ENCODE peak calls at places on chromosome 5, in eight cellular contexts. F is tibial artery, P is RWPE2, L is psoas muscle, K is left lung, C is stomach, Q is cardiac muscle cell, J is thoracic aorta. R is an unnamed sample.

GRCh38 chr5:126455264-126455663 is 32.1 kb downstream of the GRAMD2B start:
- DNase-seq in F (no peak), P (no peak), L (no peak), K (no peak), C (no peak), Q (no peak), J (no peak), R (no peak)

GRCh38 chr5:10590226-10591047 is 26.6 kb downstream of the ANKRD33B start:
- DNase-seq in F (peak; percentile 29), P (no peak), L (no peak), K (no peak), C (no peak), Q (peak; percentile 92), J (no peak), R (peak; percentile 90)

GRCh38 chr5:27311544-27311943 is 273.2 kb upstream of the CDH9 start:
- DNase-seq in F (no peak), P (no peak), L (no peak), K (no peak), C (no peak), Q (peak; percentile 46), J (no peak), R (peak; percentile 87)

GRCh38 chr5:163189023-163189553 is 248.3 kb upstream of the CCNG1 start:
- DNase-seq in F (no peak), P (no peak), L (no peak), K (no peak), C (no peak), Q (no peak), J (no peak), R (no peak)

GRCh38 chr5:73447234-73448071 is 1.1 kb downstream of the FOXD1 start:
- DNase-seq in F (no peak), P (peak; percentile 79), L (peak; percentile 31), K (peak; percentile 82), C (no peak), Q (peak; percentile 31), J (no peak), R (no peak)

GRCh38 chr5:59893061-59893435 is 478 bp downstream of the PDE4D start:
- DNase-seq in F (no peak), P (no peak), L (no peak), K (no peak), C (no peak), Q (no peak), J (no peak), R (no peak)

GRCh38 chr5:36398137-36398536 is 96.4 kb upstream of the RANBP3L start:
- DNase-seq in F (no peak), P (no peak), L (no peak), K (no peak), C (no peak), Q (peak; percentile 73), J (no peak), R (peak; percentile 19)

GRCh38 chr5:126454081-126454480 is 30.9 kb downstream of the GRAMD2B start:
- DNase-seq in F (no peak), P (no peak), L (peak; percentile 28), K (no peak), C (no peak), Q (peak; percentile 66), J (no peak), R (no peak)

GRCh38 chr5:96843140-96843539 is 33.2 kb upstream of the ERAP2 start:
- DNase-seq in F (no peak), P (no peak), L (no peak), K (no peak), C (no peak), Q (no peak), J (no peak), R (no peak)

GRCh38 chr5:98796197-98796972 is 22.9 kb downstream of the RGMB start:
- DNase-seq in F (no peak), P (no peak), L (no peak), K (no peak), C (no peak), Q (peak; percentile 66), J (no peak), R (peak; percentile 63)

GRCh38 chr5:68272289-68272688 is 56.7 kb downstream of the PIK3R1 start:
- DNase-seq in F (no peak), P (no peak), L (no peak), K (no peak), C (no peak), Q (peak; percentile 37), J (no peak), R (no peak)

GRCh38 chr5:7801898-7802614 is 48.9 kb downstream of the CFAP90 start:
- DNase-seq in F (peak; percentile 69), P (no peak), L (no peak), K (no peak), C (no peak), Q (no peak), J (no peak), R (no peak)

GRCh38 chr5:134554319-134555222 is 29.1 kb downstream of the JADE2 start:
- DNase-seq in F (peak; percentile 83), P (no peak), L (peak; percentile 60), K (no peak), C (peak; percentile 64), Q (peak; percentile 90), J (no peak), R (peak; percentile 11)

GRCh38 chr5:123454236-123454911 is 31.2 kb upstream of the CEP120 start:
- DNase-seq in F (no peak), P (no peak), L (no peak), K (no peak), C (no peak), Q (peak; percentile 36), J (no peak), R (peak; percentile 42)

GRCh38 chr5:19175776-19176570 is 812.0 kb downstream of the CDH18 start:
- DNase-seq in F (no peak), P (no peak), L (no peak), K (no peak), C (no peak), Q (no peak), J (no peak), R (no peak)

GRCh38 chr5:154771383-154771901 is 16.3 kb downstream of the LARP1 start:
- DNase-seq in F (no peak), P (no peak), L (no peak), K (no peak), C (no peak), Q (peak; percentile 92), J (no peak), R (no peak)

GRCh38 chr5:78300464-78301045 is 6.1 kb upstream of the AP3B1 start:
- DNase-seq in F (no peak), P (no peak), L (no peak), K (no peak), C (no peak), Q (peak; percentile 50), J (no peak), R (no peak)

GRCh38 chr5:67361932-67362729 is 165.5 kb upstream of the CD180 start:
- DNase-seq in F (no peak), P (no peak), L (no peak), K (no peak), C (no peak), Q (peak; percentile 49), J (no peak), R (peak; percentile 45)

GRCh38 chr5:66843065-66843464 is 246.9 kb downstream of the MAST4 start:
- DNase-seq in F (no peak), P (no peak), L (no peak), K (no peak), C (no peak), Q (no peak), J (no peak), R (no peak)

GRCh38 chr5:90956511-90956910 is 397.9 kb downstream of the ADGRV1 start:
- DNase-seq in F (no peak), P (no peak), L (no peak), K (no peak), C (no peak), Q (no peak), J (no peak), R (no peak)

GRCh38 chr5:139132515-139132914 is 65.7 kb downstream of the SIL1 start:
- DNase-seq in F (peak; percentile 77), P (no peak), L (no peak), K (no peak), C (peak; percentile 73), Q (no peak), J (no peak), R (no peak)

GRCh38 chr5:39159986-39160490 is 59.3 kb downstream of the FYB1 start:
- DNase-seq in F (no peak), P (no peak), L (no peak), K (no peak), C (no peak), Q (no peak), J (no peak), R (no peak)
- H3K27ac ChIP-seq in F (no peak overlapping the region), P (no peak overlapping the region), L (no peak overlapping the region), K (no peak overlapping the region), C (no peak overlapping the region), Q (no peak overlapping the region), J (no peak overlapping the region), R (no peak overlapping the region)

GRCh38 chr5:74766348-74766886 is 500 bp downstream of the GFM2 start:
- DNase-seq in F (no peak), P (no peak), L (no peak), K (no peak), C (no peak), Q (peak; percentile 77), J (no peak), R (no peak)

GRCh38 chr5:74767579-74767913 is 497 bp downstream of the NSA2 start:
- DNase-seq in F (no peak), P (no peak), L (no peak), K (no peak), C (no peak), Q (peak; percentile 72), J (no peak), R (no peak)

GRCh38 chr5:74765201-74765600 is 1.7 kb downstream of the GFM2 start:
- DNase-seq in F (no peak), P (no peak), L (no peak), K (no peak), C (no peak), Q (peak; percentile 22), J (no peak), R (no peak)

GRCh38 chr5:74766887-74767578 is at the start of the genes GFM2 and NSA2:
- DNase-seq in F (peak; percentile 95), P (peak; percentile 90), L (peak; percentile 92), K (peak; percentile 96), C (peak; percentile 95), Q (peak; percentile 96), J (peak; percentile 59), R (peak; percentile 88)

GRCh38 chr5:74765929-74766328 is 988 bp downstream of the GFM2 start:
- DNase-seq in F (no peak), P (no peak), L (no peak), K (peak; percentile 59), C (no peak), Q (no peak), J (no peak), R (no peak)
- H3K4me1 ChIP-seq in F (peaks cover 12% of the 10 kb centered on the region), P (peaks cover 45% of the 10 kb centered on the region), L (peaks cover 29% of the 10 kb centered on the region), K (peaks cover 27% of the 10 kb centered on the region), C (peaks cover 68% of the 10 kb centered on the region), Q (peaks cover 10% of the 10 kb centered on the region), J (peaks cover 12% of the 10 kb centered on the region), R (peaks cover 36% of the 10 kb centered on the region)

DNA sequence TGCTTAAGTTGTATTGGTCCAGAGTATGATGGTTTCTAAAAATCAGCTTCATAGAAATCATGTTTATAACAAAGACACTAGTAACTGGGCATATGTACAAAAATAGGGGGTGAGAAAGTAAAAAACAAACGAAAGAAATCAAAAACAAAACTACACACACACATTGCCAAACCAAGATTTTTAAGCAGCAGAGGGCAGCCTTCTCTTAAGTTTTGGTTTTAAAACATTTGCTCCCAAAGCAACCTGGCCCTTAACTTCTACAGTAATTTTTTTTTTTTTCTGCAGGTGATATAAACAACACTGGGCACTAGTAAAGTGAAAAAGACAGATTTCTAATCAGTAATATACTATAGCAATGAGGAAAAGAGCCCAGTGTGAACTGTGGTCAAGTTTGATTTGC is 13.5 kb upstream of the GAPT start:
- DNase-seq in F (no peak), P (no peak), L (no peak), K (no peak), C (no peak), Q (peak; percentile 30), J (no peak), R (no peak)
- TF ChIP-seq CTCF in F (no peak), P (peak; percentile 45), L (no peak), K (no peak), C (no peak), Q (peak; percentile 26), J (no peak), R (peak; percentile 45)

GRCh38 chr5:102834438-102834964 is 79.4 kb downstream of the PAM start:
- DNase-seq in F (no peak), P (no peak), L (no peak), K (no peak), C (no peak), Q (no peak), J (no peak), R (no peak)
- H3K27ac ChIP-seq in F (no peak overlapping the region), P (no peak overlapping the region), L (no peak overlapping the region), K (no peak overlapping the region), C (no peak overlapping the region), Q (no peak overlapping the region), J (no peak overlapping the region), R (no peak overlapping the region)